ENCODE peak calls at places on chromosomes 6 and 20, in four cellular contexts. X, J, M and O are unnamed samples. For H3K9me3, the result is how much of the 10 kb centered on the place peaks cover.

GRCh38 chr6:34592208-34592952 is 36.3 kb upstream of the SPDEF start:
- DNase-seq in X (no peak), J (no peak), M (no peak), O (no peak)

GRCh38 chr20:44209691-44210421 is 715 bp downstream of the OSER1 start:
- DNase-seq in X (no peak), J (peak), M (no peak), O (no peak)

GRCh38 chr6:146358341-146359046 is 185.1 kb upstream of the RAB32 start:
- DNase-seq in X (no peak), J (no peak), M (no peak), O (no peak)

GRCh38 chr6:158662607-158663464 is 13.0 kb downstream of the SYTL3 start:
- DNase-seq in X (no peak), J (no peak), M (no peak), O (no peak)

GRCh38 chr20:25000268-25000801 is 7.8 kb upstream of the APMAP start:
- DNase-seq in X (peak), J (no peak), M (peak), O (no peak)

GRCh38 chr6:139926711-139927110 is 552.3 kb upstream of the CITED2 start:
- DNase-seq in X (no peak), J (no peak), M (no peak), O (no peak)

GRCh38 chr20:3158968-3159431 is 665 bp downstream of the FASTKD5 start:
- DNase-seq in X (no peak), J (peak), M (no peak), O (no peak)

GRCh38 chr6:2162089-2162465 is 83.3 kb downstream of the GMDS start:
- DNase-seq in X (no peak), J (no peak), M (no peak), O (no peak)

GRCh38 chr6:111663692-111664564 is 58.2 kb upstream of the TRAF3IP2 start:
- DNase-seq in X (no peak), J (peak), M (no peak), O (no peak)

GRCh38 chr20:57224641-57225138 is 41.8 kb downstream of the BMP7 start:
- DNase-seq in X (no peak), J (peak), M (no peak), O (no peak)
- H3K4me3 ChIP-seq in X (no peak), J (no peak), M (no peak), O (no peak)

GRCh38 chr20:53937929-53938367 is 132.4 kb downstream of the BCAS1 start:
- DNase-seq in X (peak), J (no peak), M (no peak), O (no peak)

GRCh38 chr20:53940356-53940694 is 130.1 kb downstream of the BCAS1 start:
- DNase-seq in X (no peak), J (no peak), M (no peak), O (no peak)

GRCh38 chr20:53938739-53939138 is 131.7 kb downstream of the BCAS1 start:
- DNase-seq in X (no peak), J (no peak), M (no peak), O (no peak)

GRCh38 chr20:53940883-53941546 is 129.4 kb downstream of the BCAS1 start:
- DNase-seq in X (no peak), J (no peak), M (peak), O (no peak)

GRCh38 chr20:53939554-53940355 is 130.6 kb downstream of the BCAS1 start:
- DNase-seq in X (peak), J (peak), M (peak), O (peak)
- H3K27ac ChIP-seq in X (peak), J (peak), M (peak), O (peak)

GRCh38 chr20:29790510-29790909 is 1467.0 kb upstream of the DEFB115 start:
- DNase-seq in X (no peak), J (no peak), M (no peak), O (no peak)
- H3K9me3 ChIP-seq in X (under half), J (under half), M (under half), O (under half)

GRCh38 chr6:37674161-37674560 is 23.5 kb downstream of the MDGA1 start:
- DNase-seq in X (no peak), J (peak), M (no peak), O (no peak)

GRCh38 chr6:37676071-37676470 is 21.6 kb downstream of the MDGA1 start:
- DNase-seq in X (no peak), J (no peak), M (no peak), O (no peak)

GRCh38 chr6:37673436-37673835 is 24.2 kb downstream of the MDGA1 start:
- DNase-seq in X (no peak), J (no peak), M (no peak), O (no peak)

GRCh38 chr6:37675100-37675499 is 22.6 kb downstream of the MDGA1 start:
- DNase-seq in X (no peak), J (no peak), M (no peak), O (no peak)

GRCh38 chr6:37675606-37676005 is 22.1 kb downstream of the MDGA1 start:
- DNase-seq in X (no peak), J (no peak), M (no peak), O (no peak)
- H3K4me3 ChIP-seq in X (no peak), J (no peak), M (no peak), O (no peak)

GRCh38 chr20:46955601-46956556 is 61.2 kb downstream of the EYA2 start:
- DNase-seq in X (no peak), J (no peak), M (no peak), O (no peak)

GRCh38 chr20:46953596-46953995 is 59.0 kb downstream of the EYA2 start:
- DNase-seq in X (no peak), J (no peak), M (no peak), O (no peak)

GRCh38 chr20:46954490-46955038 is 59.9 kb downstream of the EYA2 start:
- DNase-seq in X (no peak), J (no peak), M (peak), O (no peak)

GRCh38 chr20:46951840-46952497 is 57.3 kb downstream of the EYA2 start:
- DNase-seq in X (no peak), J (no peak), M (no peak), O (no peak)

GRCh38 chr20:46951405-46951804 is 56.8 kb downstream of the EYA2 start:
- DNase-seq in X (no peak), J (no peak), M (no peak), O (no peak)
- H3K27ac ChIP-seq in X (no peak), J (no peak), M (no peak), O (no peak)

GRCh38 chr6:148667395-148667794 is 79.4 kb upstream of the UST start:
- DNase-seq in X (no peak), J (no peak), M (no peak), O (no peak)
- H3K9me3 ChIP-seq in X (under half), J (under half), M (under half), O (under half)

DNA sequence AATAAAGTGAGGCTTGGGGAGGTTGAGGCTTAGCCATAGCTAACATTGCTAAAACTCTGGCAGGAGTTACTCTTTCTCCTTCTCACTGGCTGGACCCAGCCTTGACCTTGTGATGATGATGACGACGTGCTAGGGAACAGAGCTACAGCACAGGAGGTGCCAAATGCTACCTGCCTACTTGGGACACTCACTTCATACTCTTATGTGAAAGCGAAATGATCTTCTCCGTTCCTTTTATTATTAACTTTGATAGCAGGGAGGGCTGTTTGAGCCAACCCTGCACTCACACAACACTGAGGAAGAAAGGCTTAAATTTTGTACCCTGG is 1.2 kb upstream of the ELMO2 start:
- DNase-seq in X (no peak), J (no peak), M (no peak), O (no peak)
- H3K4me3 ChIP-seq in X (no peak), J (no peak), M (no peak), O (peak)

DNA sequence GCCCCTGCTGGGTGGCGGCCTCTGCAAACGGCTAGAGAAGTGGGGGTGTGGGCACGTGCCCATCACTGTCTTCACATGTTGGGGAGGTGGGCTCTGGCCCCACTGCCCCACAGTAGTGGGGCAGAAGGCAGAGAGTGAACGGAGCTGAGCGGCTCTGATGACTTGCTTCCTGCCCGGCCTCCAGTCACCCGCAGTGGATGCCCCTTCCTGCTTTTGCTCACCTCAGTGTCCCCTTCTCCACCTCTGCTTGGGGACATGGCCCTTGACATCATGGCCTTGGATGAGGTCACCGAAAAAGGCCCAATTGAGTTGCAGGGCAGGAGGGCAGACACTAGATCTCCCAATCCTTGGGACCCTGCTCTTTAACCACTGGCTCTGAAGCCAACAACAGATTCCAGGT is 40.1 kb downstream of the KCNK5 start:
- DNase-seq in X (no peak), J (no peak), M (no peak), O (no peak)
- H3K27ac ChIP-seq in X (no peak), J (no peak), M (peak), O (no peak)